ENCODE peak calls at places on chromosome 2, in seven cellular contexts. X is fibroblast of villous mesenchyme; B is endothelial cell; T is right lobe of liver; J is Calu3; Q is AG10803; M is CD8-positive, alpha-beta T cell. P is an unnamed sample.

GRCh38 chr2:231207734-231208133 is 9.3 kb downstream of the ARMC9 start:
- DNase-seq in X (no peak), B (no peak), Q (no peak), J (no peak), M (no peak), T (no peak), P (no peak)

GRCh38 chr2:42360890-42361727 is at the start of gene COX7A2L:
- DNase-seq in Q (peak; percentile 96), J (peak; percentile 97), M (peak; percentile 92), B (peak; percentile 96), T (peak; percentile 99), X (peak; percentile 98), P (peak; percentile 94)

GRCh38 chr2:75592028-75592427 is 31.3 kb upstream of the EVA1A start:
- DNase-seq in J (no peak), T (no peak), Q (peak; percentile 83), X (peak; percentile 64), M (no peak), B (no peak), P (peak; percentile 93)

GRCh38 chr2:28407976-28408690 is 15.5 kb downstream of the FOSL2 start:
- DNase-seq in M (no peak), B (no peak), X (no peak), Q (no peak), T (no peak), J (no peak), P (no peak)

GRCh38 chr2:4576075-4576474 is 872.7 kb downstream of the DCDC2C start:
- DNase-seq in J (no peak), Q (no peak), B (no peak), M (no peak), X (no peak), T (no peak), P (no peak)

GRCh38 chr2:10319892-10320574 is 17.3 kb downstream of the HPCAL1 start:
- DNase-seq in B (no peak), J (no peak), T (no peak), X (no peak), M (no peak), Q (no peak), P (no peak)

GRCh38 chr2:205763708-205764501 is 81.6 kb downstream of the NRP2 start:
- DNase-seq in J (peak; percentile 40), T (no peak), Q (peak; percentile 95), X (peak; percentile 62), M (no peak), B (peak; percentile 96), P (peak; percentile 89)

GRCh38 chr2:75432761-75433361 is 127.9 kb downstream of the EVA1A start:
- DNase-seq in B (no peak), M (no peak), X (peak; percentile 2), T (no peak), Q (peak; percentile 32), J (no peak), P (no peak)

GRCh38 chr2:233105156-233105895 is 45.2 kb downstream of the INPP5D start:
- DNase-seq in Q (no peak), M (no peak), X (no peak), J (no peak), B (no peak), T (no peak), P (no peak)

GRCh38 chr2:173568054-173568453 is 213.4 kb downstream of the CDCA7 start:
- DNase-seq in Q (peak; percentile 13), T (no peak), J (peak; percentile 73), M (no peak), B (peak; percentile 56), X (peak; percentile 24), P (peak; percentile 28)

GRCh38 chr2:10534514-10535250 is 86.6 kb upstream of the ODC1 start:
- DNase-seq in X (peak; percentile 41), T (no peak), J (no peak), B (no peak), M (no peak), Q (no peak), P (peak; percentile 45)

GRCh38 chr2:175366814-175367213 is 185.3 kb upstream of the ATP5MC3 start:
- DNase-seq in T (no peak), J (peak; percentile 62), X (peak; percentile 45), B (peak; percentile 60), M (no peak), Q (peak; percentile 50), P (peak; percentile 33)

GRCh38 chr2:43240762-43241150 is 14.3 kb upstream of the ZFP36L2 start:
- DNase-seq in X (no peak), M (no peak), T (no peak), B (no peak), Q (no peak), J (no peak), P (no peak)

GRCh38 chr2:138244400-138245001 is 257.1 kb upstream of the SPOPL start:
- DNase-seq in B (no peak), Q (peak; percentile 21), M (no peak), X (no peak), T (no peak), J (peak; percentile 50), P (no peak)

GRCh38 chr2:134463726-134464076 is 209.8 kb downstream of the MGAT5 start:
- DNase-seq in B (no peak), M (no peak), Q (no peak), T (no peak), X (no peak), J (no peak), P (no peak)

GRCh38 chr2:48633143-48633542 is 15.5 kb downstream of the GTF2A1L start:
- DNase-seq in M (no peak), T (no peak), B (no peak), Q (no peak), J (no peak), X (peak; percentile 83), P (no peak)

GRCh38 chr2:108936076-108936867 is 52.7 kb downstream of the EDAR start:
- DNase-seq in Q (no peak), T (no peak), B (no peak), M (no peak), J (no peak), X (no peak), P (no peak)

GRCh38 chr2:72961853-72962468 is 44.6 kb downstream of the EMX1 start:
- DNase-seq in T (no peak), Q (no peak), B (no peak), X (no peak), J (no peak), M (no peak), P (no peak)

GRCh38 chr2:101332885-101333766 is 24.6 kb upstream of the RNF149 start:
- DNase-seq in B (no peak), X (no peak), M (no peak), T (no peak), Q (no peak), J (no peak), P (no peak)

GRCh38 chr2:23160006-23160405 is 225.0 kb upstream of the KLHL29 start:
- DNase-seq in T (no peak), X (no peak), Q (no peak), J (no peak), M (no peak), B (no peak), P (no peak)

GRCh38 chr2:178584666-178585065 is 104.4 kb downstream of the PLEKHA3 start:
- DNase-seq in X (no peak), T (no peak), B (no peak), J (no peak), Q (no peak), M (no peak), P (no peak)

GRCh38 chr2:84649487-84650142 is 133.3 kb downstream of the DNAH6 start:
- DNase-seq in X (no peak), M (no peak), Q (no peak), B (no peak), J (no peak), T (no peak), P (no peak)

GRCh38 chr2:208373460-208374089 is 33.0 kb upstream of the PTH2R start:
- DNase-seq in M (no peak), T (no peak), Q (peak; percentile 65), B (peak; percentile 49), J (peak; percentile 35), X (peak; percentile 57), P (peak; percentile 51)

GRCh38 chr2:104897515-104898184 is 43.7 kb downstream of the POU3F3 start:
- DNase-seq in M (no peak), Q (peak; percentile 5), B (no peak), X (no peak), T (no peak), J (no peak), P (no peak)

GRCh38 chr2:97763176-97763845 is 49.9 kb downstream of the ZAP70 start:
- DNase-seq in Q (no peak), J (no peak), B (no peak), M (no peak), T (no peak), X (no peak), P (no peak)

GRCh38 chr2:229445013-229445412 is 173.9 kb upstream of the PID1 start:
- DNase-seq in Q (peak; percentile 94), X (peak; percentile 97), J (peak; percentile 68), M (no peak), T (no peak), B (no peak), P (peak; percentile 90)
- TF ChIP-seq CTCF in Q (no peak), X (no peak), J (no peak), M (no peak), T (no peak), B (no peak), P (peak; percentile 41)

DNA sequence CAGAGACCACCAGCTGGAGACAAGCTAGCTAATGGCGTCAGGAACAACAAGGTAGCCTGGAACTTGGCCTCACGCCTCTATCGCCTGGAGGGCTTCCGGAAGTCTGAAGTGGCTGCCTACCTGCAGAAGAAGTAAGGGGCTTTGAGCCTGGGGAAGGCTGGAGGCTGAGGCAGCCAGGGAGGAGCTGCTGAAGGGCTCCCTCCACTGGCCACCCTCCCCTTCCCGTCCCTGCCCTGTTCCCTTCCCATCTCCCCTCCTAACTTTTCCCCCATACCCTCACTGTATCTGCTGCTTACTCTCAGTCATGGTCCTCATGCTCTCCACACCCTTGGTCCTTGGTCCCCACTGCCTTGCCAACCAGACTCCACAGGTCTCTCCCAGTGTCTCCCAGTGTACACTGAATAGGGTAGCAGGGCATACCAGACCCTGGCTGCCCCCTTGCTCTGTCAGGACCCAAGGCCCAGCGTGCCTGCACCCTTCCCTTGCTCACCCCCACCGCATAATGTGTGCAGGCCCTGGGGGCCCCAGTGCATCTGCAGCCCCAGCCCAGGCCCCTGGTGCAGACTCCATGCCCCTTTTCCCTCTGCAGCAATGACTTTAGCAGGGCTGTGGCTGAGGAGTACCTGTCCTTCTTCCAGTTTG is 18.8 kb downstream of the PSD4 start:
- DNase-seq in Q (no peak), T (no peak), X (no peak), J (no peak), M (no peak), B (no peak), P (no peak)
- TF ChIP-seq CTCF in Q (no peak), T (no peak), X (no peak), J (no peak), M (no peak), B (no peak), P (peak; percentile 28)

DNA sequence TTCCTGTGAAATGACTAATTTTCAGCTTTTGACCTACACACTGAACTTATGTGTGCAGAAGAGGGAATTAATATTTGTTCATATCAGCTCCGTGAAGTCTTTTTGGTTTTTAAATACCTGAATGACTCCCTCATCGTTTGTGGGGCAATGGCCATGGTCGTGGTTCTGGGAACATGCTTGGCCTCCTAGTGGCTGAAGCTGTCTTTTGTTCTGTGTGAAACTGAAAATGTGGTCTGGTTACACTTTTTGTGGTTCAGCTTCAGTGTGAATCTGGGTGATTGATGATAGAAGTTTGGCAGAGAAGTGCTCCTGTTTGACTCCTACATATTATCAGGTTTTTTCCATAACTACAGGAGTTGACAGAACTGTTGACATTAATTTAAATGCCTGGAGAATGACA is 408.2 kb downstream of the THSD7B start:
- DNase-seq in X (peak; percentile 18), T (no peak), Q (peak; percentile 70), B (no peak), J (peak; percentile 52), M (no peak), P (peak; percentile 71)
- TF ChIP-seq CTCF in X (peak; percentile 12), T (no peak), Q (peak; percentile 59), B (peak; percentile 59), J (peak; percentile 43), M (no peak), P (peak; percentile 84)

GRCh38 chr2:181785677-181786344 is 105.5 kb upstream of the NEUROD1 start:
- DNase-seq in J (peak; percentile 22), T (no peak), B (no peak), M (no peak), Q (peak; percentile 66), X (peak; percentile 91), P (peak; percentile 69)
- TF ChIP-seq CTCF in J (no peak), T (no peak), B (no peak), M (no peak), Q (no peak), X (no peak), P (no peak)